ENCODE peak calls at places on chromosomes 11 and 22, in four cellular contexts. One of them, this sample, is unnamed.
A peak's percentile ranks its signal among the peaks of the same experiment; 100 is the strongest.

GRCh38 chr11:7462706-7463105 is 22.6 kb upstream of the OLFML1 start:
- DNase-seq in AG10803: no peak
- DNase-seq in foreskin keratinocyte: no peak
- DNase-seq in colonic mucosa: no peak
- DNase-seq in this sample: no peak

GRCh38 chr22:43077121-43077877 is 11.9 kb downstream of the TTLL1 start:
- DNase-seq in AG10803: no peak
- DNase-seq in colonic mucosa: peak; percentile 35
- DNase-seq in foreskin keratinocyte: no peak
- DNase-seq in this sample: no peak

GRCh38 chr11:13717331-13717730 is 48.9 kb downstream of the FAR1 start:
- DNase-seq in foreskin keratinocyte: peak; percentile 34
- DNase-seq in AG10803: peak; percentile 56
- DNase-seq in colonic mucosa: no peak
- DNase-seq in this sample: peak; percentile 79

GRCh38 chr11:46246514-46246913 is 30.9 kb upstream of the CREB3L1 start:
- DNase-seq in foreskin keratinocyte: no peak
- DNase-seq in colonic mucosa: no peak
- DNase-seq in AG10803: peak; percentile 90
- DNase-seq in this sample: peak; percentile 82

GRCh38 chr11:92423133-92423532 is 198.5 kb downstream of the FAT3 start:
- DNase-seq in AG10803: peak; percentile 39
- DNase-seq in colonic mucosa: no peak
- DNase-seq in foreskin keratinocyte: no peak
- DNase-seq in this sample: no peak

GRCh38 chr11:9862981-9863380 is 199.1 kb downstream of the SWAP70 start:
- DNase-seq in colonic mucosa: no peak
- DNase-seq in AG10803: peak; percentile 27
- DNase-seq in foreskin keratinocyte: no peak
- DNase-seq in this sample: peak; percentile 49

GRCh38 chr22:30265851-30266444 is 703 bp downstream of the OSM start:
- DNase-seq in AG10803: no peak
- DNase-seq in colonic mucosa: peak; percentile 52
- DNase-seq in foreskin keratinocyte: no peak
- DNase-seq in this sample: no peak

GRCh38 chr11:64298966-64299846 is 952 bp upstream of the CATSPERZ start:
- DNase-seq in colonic mucosa: peak; percentile 65
- DNase-seq in foreskin keratinocyte: no peak
- DNase-seq in AG10803: peak; percentile 25
- DNase-seq in this sample: no peak

GRCh38 chr11:86624366-86624765 is 48.0 kb downstream of the ME3 start:
- DNase-seq in foreskin keratinocyte: peak; percentile 32
- DNase-seq in AG10803: no peak
- DNase-seq in colonic mucosa: no peak
- DNase-seq in this sample: peak; percentile 29

GRCh38 chr11:95152878-95153856 is 63.5 kb downstream of the ENDOD1 start:
- DNase-seq in foreskin keratinocyte: no peak
- DNase-seq in AG10803: no peak
- DNase-seq in colonic mucosa: no peak
- DNase-seq in this sample: no peak

GRCh38 chr11:19679952-19680823 is 32.4 kb upstream of the NAV2 start:
- DNase-seq in colonic mucosa: peak; percentile 66
- DNase-seq in AG10803: peak; percentile 96
- DNase-seq in foreskin keratinocyte: peak; percentile 84
- DNase-seq in this sample: peak; percentile 99

GRCh38 chr11:120126543-120126942 is 11.4 kb downstream of the TRIM29 start:
- DNase-seq in colonic mucosa: no peak
- DNase-seq in AG10803: no peak
- DNase-seq in foreskin keratinocyte: no peak
- DNase-seq in this sample: no peak
- TF ChIP-seq CTCF in colonic mucosa: no peak
- TF ChIP-seq CTCF in AG10803: no peak
- TF ChIP-seq CTCF in foreskin keratinocyte: no peak
- TF ChIP-seq CTCF in this sample: no peak

GRCh38 chr11:115379528-115379927 is 124.7 kb downstream of the CADM1 start:
- DNase-seq in AG10803: no peak
- DNase-seq in colonic mucosa: no peak
- DNase-seq in foreskin keratinocyte: no peak
- DNase-seq in this sample: no peak
- TF ChIP-seq CTCF in AG10803: no peak
- TF ChIP-seq CTCF in colonic mucosa: no peak
- TF ChIP-seq CTCF in foreskin keratinocyte: peak; percentile 32
- TF ChIP-seq CTCF in this sample: no peak

DNA sequence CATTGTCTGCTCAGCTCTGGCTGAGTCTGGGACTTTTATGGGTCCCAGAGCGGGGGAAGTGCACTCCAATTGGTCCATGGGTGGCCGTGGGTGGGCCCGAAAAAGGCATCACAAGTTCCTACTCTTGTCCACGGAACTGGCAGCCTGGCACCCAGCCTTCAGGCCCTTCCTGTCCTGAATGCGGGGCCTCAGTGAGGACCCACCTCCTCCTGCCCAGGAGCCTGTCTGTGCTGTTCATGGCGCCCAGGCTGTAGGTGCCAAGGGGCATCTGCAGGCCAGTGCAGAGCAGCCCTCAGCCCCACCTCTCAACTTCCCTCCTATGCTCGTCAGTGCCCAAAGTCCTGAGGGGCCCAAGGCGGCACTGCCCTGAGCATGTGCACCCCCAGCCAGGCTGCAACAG is 411.7 kb upstream of the KIRREL3 start:
- DNase-seq in colonic mucosa: no peak
- DNase-seq in AG10803: no peak
- DNase-seq in foreskin keratinocyte: no peak
- DNase-seq in this sample: no peak
- TF ChIP-seq CTCF in colonic mucosa: no peak
- TF ChIP-seq CTCF in AG10803: no peak
- TF ChIP-seq CTCF in foreskin keratinocyte: no peak
- TF ChIP-seq CTCF in this sample: no peak

GRCh38 chr11:119389611-119390254 is 8.2 kb upstream of the USP2 start:
- DNase-seq in foreskin keratinocyte: no peak
- DNase-seq in colonic mucosa: no peak
- DNase-seq in AG10803: no peak
- DNase-seq in this sample: no peak
- TF ChIP-seq CTCF in foreskin keratinocyte: peak; percentile 49
- TF ChIP-seq CTCF in colonic mucosa: no peak
- TF ChIP-seq CTCF in AG10803: peak; percentile 43
- TF ChIP-seq CTCF in this sample: peak; percentile 48

GRCh38 chr11:126461996-126462395 is 106.5 kb downstream of the ST3GAL4 start:
- DNase-seq in colonic mucosa: no peak
- DNase-seq in AG10803: no peak
- DNase-seq in foreskin keratinocyte: no peak
- DNase-seq in this sample: no peak

GRCh38 chr11:126459691-126460404 is 104.4 kb downstream of the ST3GAL4 start:
- DNase-seq in foreskin keratinocyte: no peak
- DNase-seq in colonic mucosa: no peak
- DNase-seq in AG10803: peak; percentile 98
- DNase-seq in this sample: peak; percentile 64

GRCh38 chr11:126462422-126462821 is 106.9 kb downstream of the ST3GAL4 start:
- DNase-seq in colonic mucosa: no peak
- DNase-seq in AG10803: no peak
- DNase-seq in foreskin keratinocyte: no peak
- DNase-seq in this sample: no peak

GRCh38 chr11:126461096-126461440 is 105.6 kb downstream of the ST3GAL4 start:
- DNase-seq in foreskin keratinocyte: no peak
- DNase-seq in colonic mucosa: no peak
- DNase-seq in AG10803: no peak
- DNase-seq in this sample: no peak

DNA sequence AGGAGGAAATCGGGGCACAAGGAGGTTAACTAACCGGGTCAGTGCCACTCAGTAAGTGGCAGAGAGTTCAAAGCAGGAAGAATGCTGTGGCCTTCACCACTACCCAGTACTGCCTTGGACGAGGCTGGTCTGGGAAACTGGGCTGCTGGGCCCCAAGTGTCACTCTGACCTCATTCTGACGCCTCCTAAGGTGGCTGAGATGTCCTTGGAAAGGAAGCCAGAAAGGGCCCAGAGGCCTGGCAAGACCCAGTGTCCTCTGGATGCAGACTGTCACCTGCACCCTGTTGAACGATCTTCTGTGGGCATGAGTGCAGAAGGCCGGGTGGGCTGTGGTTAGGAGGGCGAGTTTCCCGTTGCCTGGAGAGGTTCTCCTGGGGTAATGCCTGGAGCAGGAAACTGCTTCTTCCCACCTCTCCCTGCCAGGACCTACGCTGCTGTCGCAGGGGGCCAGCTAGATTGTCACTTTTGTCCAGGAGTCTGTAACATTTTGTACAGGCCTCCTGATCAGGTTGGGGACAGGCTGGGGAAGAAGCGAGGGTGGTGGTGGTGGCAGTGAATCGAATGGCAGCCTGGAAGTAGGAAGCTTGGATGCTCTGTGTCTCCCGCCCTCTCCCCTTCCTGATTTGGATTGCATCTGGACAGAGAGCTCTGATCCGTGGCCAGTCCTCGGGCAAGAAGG is 105.1 kb downstream of the ST3GAL4 start:
- DNase-seq in colonic mucosa: no peak
- DNase-seq in foreskin keratinocyte: no peak
- DNase-seq in AG10803: no peak
- DNase-seq in this sample: no peak
- TF ChIP-seq CTCF in colonic mucosa: no peak
- TF ChIP-seq CTCF in foreskin keratinocyte: no peak
- TF ChIP-seq CTCF in AG10803: no peak
- TF ChIP-seq CTCF in this sample: no peak

DNA sequence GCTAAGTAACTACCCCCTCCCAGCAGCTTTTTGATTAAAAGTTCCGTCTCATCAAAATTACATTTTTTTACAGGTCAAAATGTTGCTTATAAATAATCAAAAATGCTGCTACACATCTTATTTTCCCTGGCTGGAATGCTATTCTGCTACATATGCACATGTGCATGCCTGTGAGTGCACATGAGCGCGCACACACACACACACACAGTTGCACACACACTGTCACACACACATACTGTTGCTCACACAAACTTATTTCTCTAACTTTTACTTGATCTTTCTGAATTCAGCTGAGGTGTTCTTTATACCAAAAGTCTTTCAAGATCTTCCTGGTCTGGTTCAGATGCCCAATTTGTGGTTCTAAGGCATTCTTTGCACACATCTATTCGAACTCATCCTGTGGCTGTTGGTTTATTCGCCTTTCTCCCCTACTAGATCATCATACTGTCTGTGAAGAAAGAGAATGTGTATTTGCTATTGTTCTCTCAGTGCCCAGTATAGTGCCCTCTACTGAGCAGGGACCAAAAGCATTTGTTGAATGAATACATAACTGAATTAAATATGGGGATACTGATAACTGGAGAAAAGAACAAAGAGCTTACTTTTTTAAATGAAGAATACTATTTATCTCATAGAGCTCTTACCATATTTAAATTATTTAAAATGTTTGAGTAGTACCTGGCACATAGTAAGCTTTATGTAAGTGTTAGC is 68.1 kb upstream of the CCDC179 start:
- DNase-seq in colonic mucosa: no peak
- DNase-seq in AG10803: no peak
- DNase-seq in foreskin keratinocyte: no peak
- DNase-seq in this sample: no peak
- TF ChIP-seq CTCF in colonic mucosa: no peak
- TF ChIP-seq CTCF in AG10803: no peak
- TF ChIP-seq CTCF in foreskin keratinocyte: peak; percentile 30
- TF ChIP-seq CTCF in this sample: no peak

DNA sequence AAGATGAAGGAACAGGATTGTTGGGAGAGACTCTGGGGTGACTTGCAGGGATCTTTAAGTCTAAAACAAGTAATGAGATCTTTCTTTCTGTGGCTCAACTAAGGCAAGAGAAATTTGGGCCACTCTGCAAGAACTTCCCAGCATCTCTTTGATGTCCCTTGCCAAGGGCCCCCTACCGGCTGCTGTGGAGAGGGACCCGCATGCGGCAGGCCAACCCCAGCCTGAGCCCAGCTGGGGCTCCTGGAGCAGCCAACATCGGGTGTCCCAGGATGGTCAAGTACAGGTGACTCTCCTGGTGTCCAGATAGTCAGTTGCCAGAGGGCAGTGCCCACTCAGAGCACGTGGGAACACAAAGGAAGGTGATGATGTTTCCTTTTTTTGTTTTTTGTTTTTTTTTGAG is 363.2 kb downstream of the TBC1D22A start:
- DNase-seq in foreskin keratinocyte: no peak
- DNase-seq in AG10803: no peak
- DNase-seq in colonic mucosa: no peak
- DNase-seq in this sample: no peak
- TF ChIP-seq CTCF in foreskin keratinocyte: peak; percentile 21
- TF ChIP-seq CTCF in AG10803: peak; percentile 26
- TF ChIP-seq CTCF in colonic mucosa: no peak
- TF ChIP-seq CTCF in this sample: peak; percentile 20

GRCh38 chr11:34652191-34652958 is 31.5 kb downstream of the EHF start:
- DNase-seq in colonic mucosa: no peak
- DNase-seq in foreskin keratinocyte: no peak
- DNase-seq in AG10803: no peak
- DNase-seq in this sample: no peak
- TF ChIP-seq CTCF in colonic mucosa: no peak
- TF ChIP-seq CTCF in foreskin keratinocyte: no peak
- TF ChIP-seq CTCF in AG10803: no peak
- TF ChIP-seq CTCF in this sample: no peak

DNA sequence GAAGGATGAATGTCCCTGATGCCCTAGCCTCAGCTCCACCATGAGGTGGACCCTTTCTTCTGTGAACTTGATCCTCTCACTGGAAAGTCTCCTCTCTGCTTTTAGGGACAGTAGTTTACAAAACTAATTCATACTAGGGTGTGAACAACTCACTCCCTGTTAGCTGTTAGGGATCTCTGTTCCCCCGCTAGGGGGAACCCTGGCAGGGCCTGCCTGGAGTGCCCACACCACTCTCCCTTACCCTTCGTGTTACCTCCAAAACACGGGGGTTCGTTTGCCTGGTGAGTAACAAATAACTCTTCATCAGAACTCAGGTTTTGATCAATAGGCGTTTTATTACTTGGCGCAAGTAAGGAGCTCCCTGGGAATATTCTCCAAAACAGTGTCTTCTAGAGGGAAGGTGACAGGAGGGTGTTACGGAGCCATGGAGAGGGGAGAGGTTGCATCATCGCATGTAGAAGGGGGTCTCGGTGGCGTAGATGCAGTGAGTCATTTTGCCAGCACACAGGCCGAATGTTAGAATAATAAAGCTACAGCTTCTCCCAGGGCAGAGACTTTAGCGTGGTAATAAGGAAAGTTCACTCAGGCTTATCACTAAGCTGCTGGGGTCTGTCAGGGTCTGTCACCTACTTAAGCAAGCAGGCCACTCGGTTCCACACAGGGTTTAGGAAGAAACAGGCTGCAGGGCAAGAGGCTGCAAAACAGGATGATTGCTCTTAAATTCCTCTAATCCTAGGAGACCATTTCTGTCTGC is 45.8 kb downstream of the C11orf96 start:
- DNase-seq in foreskin keratinocyte: no peak
- DNase-seq in colonic mucosa: no peak
- DNase-seq in AG10803: no peak
- DNase-seq in this sample: peak; percentile 39
- TF ChIP-seq CTCF in foreskin keratinocyte: no peak
- TF ChIP-seq CTCF in colonic mucosa: no peak
- TF ChIP-seq CTCF in AG10803: peak; percentile 58
- TF ChIP-seq CTCF in this sample: peak; percentile 53